ENCODE peak calls at places on chromosomes 1 and 21, in four cellular contexts. V is AG08395; G is GM06990; X is stimulated activated CD4-positive, alpha-beta T cell treated with anti-CD3 and anti-CD28 coated beads, Interleukin-12 subunit alpha, Interleukin-12 subunit beta, amount 100 ng/mL, for 4 hours. P is an unnamed sample.

GRCh38 chr1:11374079-11374747 is 101.2 kb downstream of the UBIAD1 start:
- DNase-seq in G (no peak), X (no peak), V (no peak), P (no peak)

GRCh38 chr1:210792703-210793102 is 341.2 kb downstream of the KCNH1 start:
- DNase-seq in G (no peak), V (peak; percentile 76), X (no peak), P (no peak)

GRCh38 chr1:30507391-30508174 is 215.8 kb downstream of the MATN1 start:
- DNase-seq in X (no peak), V (no peak), G (no peak), P (no peak)

GRCh38 chr1:67608661-67609571 is 76.1 kb upstream of the GADD45A start:
- DNase-seq in X (no peak), V (peak; percentile 26), G (no peak), P (no peak)

GRCh38 chr1:241799414-241799813 is 48.6 kb upstream of the EXO1 start:
- DNase-seq in X (no peak), V (no peak), G (no peak), P (no peak)

GRCh38 chr1:224615861-224616760 is at the start of gene CNIH3:
- DNase-seq in V (peak; percentile 62), X (no peak), G (no peak), P (peak; percentile 27)

GRCh38 chr1:108082741-108083562 is 117.2 kb downstream of the SLC25A24 start:
- DNase-seq in G (no peak), X (no peak), V (no peak), P (no peak)

GRCh38 chr1:30852026-30852425 is 56.5 kb downstream of the SDC3 start:
- DNase-seq in V (no peak), X (no peak), G (no peak), P (no peak)

GRCh38 chr1:186440584-186440983 is 20.3 kb downstream of the PDC start:
- DNase-seq in X (no peak), G (no peak), V (no peak), P (no peak)

GRCh38 chr1:76124196-76124595 is 49.6 kb downstream of the ST6GALNAC3 start:
- DNase-seq in G (no peak), X (no peak), V (no peak), P (no peak)

GRCh38 chr1:6448749-6449631 is 17.0 kb downstream of the TNFRSF25 start:
- DNase-seq in X (no peak), G (no peak), V (no peak), P (no peak)

GRCh38 chr1:5933676-5934057 is 58.6 kb downstream of the NPHP4 start:
- DNase-seq in X (no peak), G (no peak), V (peak; percentile 25), P (no peak)

GRCh38 chr1:219323426-219323825 is 149.7 kb downstream of the LYPLAL1 start:
- DNase-seq in V (no peak), G (no peak), X (no peak), P (no peak)

GRCh38 chr21:32508558-32508957 is 76.8 kb downstream of the TCP10L start:
- DNase-seq in V (no peak), G (no peak), X (no peak), P (no peak)

GRCh38 chr1:205430631-205431305 is 8.9 kb upstream of the LEMD1 start:
- DNase-seq in X (peak; percentile 61), G (peak; percentile 79), V (peak; percentile 74), P (no peak)

GRCh38 chr1:1042831-1043230 is 22.9 kb downstream of the AGRN start:
- DNase-seq in G (no peak), V (no peak), X (no peak), P (no peak)

GRCh38 chr1:31663622-31664452 is 19.2 kb upstream of the PEF1 start:
- DNase-seq in G (peak; percentile 35), X (peak; percentile 59), V (peak; percentile 79), P (peak; percentile 80)

GRCh38 chr1:111192074-111192473 is 8.4 kb downstream of the DENND2D start:
- DNase-seq in X (no peak), G (no peak), V (no peak), P (no peak)

GRCh38 chr1:27816921-27817630 is 13.5 kb upstream of the PPP1R8 start:
- DNase-seq in X (no peak), V (peak; percentile 85), G (no peak), P (no peak)

GRCh38 chr1:68117416-68117815 is 67.0 kb upstream of the DIRAS3 start:
- DNase-seq in V (no peak), G (no peak), X (no peak), P (no peak)

GRCh38 chr1:241225741-241226140 is 131.3 kb downstream of the RGS7 start:
- DNase-seq in G (no peak), V (no peak), X (no peak), P (no peak)

GRCh38 chr1:207085887-207086286 is 2.8 kb upstream of the C4BPB start:
- DNase-seq in G (no peak), X (no peak), V (no peak), P (no peak)

GRCh38 chr1:108199231-108199657 is 899 bp downstream of the SLC25A24 start:
- DNase-seq in V (peak; percentile 23), G (no peak), X (no peak), P (no peak)

GRCh38 chr1:209486861-209487260 is 96.7 kb upstream of the CAMK1G start:
- DNase-seq in X (no peak), G (no peak), V (peak; percentile 50), P (no peak)

GRCh38 chr1:168887381-168887780 is 158.4 kb upstream of the DPT start:
- DNase-seq in V (no peak), G (no peak), X (no peak), P (no peak)